ENCODE peak calls at places on chromosomes 3 and 15, in six cellular contexts. X, H, C, U, P and L are unnamed samples. For H3K27me3, the result is how much of the 10 kb centered on the place peaks cover.

GRCh38 chr3:129162729-129163579 is 2.1 kb upstream of the ISY1 start:
- DNase-seq in X (no peak), H (peak), C (no peak), U (peak), P (no peak), L (no peak)

GRCh38 chr15:29773000-29773399 is 49.3 kb downstream of the TJP1 start:
- DNase-seq in X (no peak), H (no peak), C (no peak), U (no peak), P (no peak), L (no peak)

GRCh38 chr3:145188079-145188785 is 972.8 kb downstream of the PLOD2 start:
- DNase-seq in X (no peak), H (no peak), C (no peak), U (no peak), P (no peak), L (no peak)

GRCh38 chr15:58185439-58185838 is 47.3 kb downstream of the AQP9 start:
- DNase-seq in X (no peak), H (peak), C (no peak), U (no peak), P (no peak), L (no peak)

GRCh38 chr3:123449986-123450474 is 1.1 kb upstream of the ADCY5 start:
- DNase-seq in X (no peak), H (no peak), C (no peak), U (no peak), P (peak), L (no peak)

GRCh38 chr3:106135451-106136160 is 266.8 kb upstream of the CBLB start:
- DNase-seq in X (no peak), H (no peak), C (no peak), U (no peak), P (no peak), L (no peak)

GRCh38 chr15:38532728-38533127 is 31.9 kb downstream of the RASGRP1 start:
- DNase-seq in X (no peak), H (no peak), C (no peak), U (peak), P (no peak), L (no peak)

GRCh38 chr3:112097378-112097777 is 11.2 kb downstream of the C3orf52 start:
- DNase-seq in X (no peak), H (no peak), C (peak), U (peak), P (no peak), L (no peak)

GRCh38 chr3:8757551-8758518 is 11.6 kb downstream of the OXTR start:
- DNase-seq in X (peak), H (no peak), C (no peak), U (no peak), P (no peak), L (no peak)

GRCh38 chr15:56342653-56343052 is 22.6 kb upstream of the TEX9 start:
- DNase-seq in X (no peak), H (no peak), C (no peak), U (no peak), P (no peak), L (no peak)

GRCh38 chr3:135667061-135667460 is 298.5 kb upstream of the PPP2R3A start:
- DNase-seq in X (no peak), H (no peak), C (no peak), U (no peak), P (no peak), L (no peak)

GRCh38 chr15:87212041-87212440 is 1044.5 kb downstream of the NTRK3 start:
- DNase-seq in X (no peak), H (no peak), C (no peak), U (no peak), P (no peak), L (no peak)

GRCh38 chr3:97232635-97233034 is 418.2 kb downstream of the EPHA6 start:
- DNase-seq in X (no peak), H (no peak), C (no peak), U (no peak), P (no peak), L (no peak)

GRCh38 chr3:47323431-47324277 is 40.9 kb downstream of the KLHL18 start:
- DNase-seq in X (no peak), H (peak), C (no peak), U (peak), P (no peak), L (no peak)

GRCh38 chr15:37483779-37484178 is 383.4 kb upstream of the MEIS2 start:
- DNase-seq in X (no peak), H (no peak), C (no peak), U (no peak), P (no peak), L (no peak)

GRCh38 chr3:192273611-192274010 is 453.7 kb downstream of the FGF12 start:
- DNase-seq in X (no peak), H (no peak), C (no peak), U (no peak), P (no peak), L (no peak)

GRCh38 chr3:101680466-101680865 is 3.5 kb upstream of the ZBTB11 start:
- DNase-seq in X (no peak), H (no peak), C (no peak), U (no peak), P (no peak), L (no peak)

GRCh38 chr3:61414456-61414855 is 146.9 kb upstream of the PTPRG start:
- DNase-seq in X (no peak), H (peak), C (no peak), U (no peak), P (no peak), L (no peak)

GRCh38 chr15:85625856-85626255 is 168.9 kb downstream of the KLHL25 start:
- DNase-seq in X (no peak), H (peak), C (no peak), U (no peak), P (no peak), L (no peak)

DNA sequence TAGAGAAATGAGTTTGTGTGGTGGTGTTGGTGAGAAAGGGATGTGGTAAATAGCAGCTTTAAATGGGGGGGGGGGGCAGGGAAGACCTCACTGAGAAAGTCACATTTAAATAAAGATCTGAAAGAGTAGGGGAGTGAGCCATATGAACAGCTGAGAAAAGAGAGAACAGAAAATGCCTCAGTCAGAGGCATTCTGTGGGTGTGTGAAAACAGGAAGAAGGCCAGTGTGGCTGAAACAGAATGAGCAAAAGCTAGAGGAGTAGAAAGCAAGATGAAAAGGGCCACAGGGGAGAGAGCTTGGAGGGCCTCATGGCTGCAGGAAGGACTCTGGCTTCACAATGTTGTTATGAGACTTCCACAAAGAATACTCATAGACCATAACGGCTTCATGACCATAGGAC is 783.3 kb downstream of the ZPLD1 start:
- DNase-seq in X (no peak), H (no peak), C (no peak), U (no peak), P (no peak), L (no peak)
- H3K27ac ChIP-seq in X (no peak), H (no peak), C (no peak), U (no peak), P (no peak), L (no peak)

GRCh38 chr15:69824877-69825406 is 272.8 kb downstream of the TLE3 start:
- DNase-seq in X (no peak), H (no peak), C (no peak), U (no peak), P (no peak), L (no peak)

GRCh38 chr15:69827751-69828150 is 270.0 kb downstream of the TLE3 start:
- DNase-seq in X (no peak), H (no peak), C (no peak), U (no peak), P (no peak), L (no peak)

GRCh38 chr15:69828181-69828828 is 269.4 kb downstream of the TLE3 start:
- DNase-seq in X (no peak), H (no peak), C (no peak), U (no peak), P (no peak), L (no peak)

GRCh38 chr15:69825941-69826817 is 271.5 kb downstream of the TLE3 start:
- DNase-seq in X (no peak), H (no peak), C (no peak), U (no peak), P (no peak), L (no peak)

DNA sequence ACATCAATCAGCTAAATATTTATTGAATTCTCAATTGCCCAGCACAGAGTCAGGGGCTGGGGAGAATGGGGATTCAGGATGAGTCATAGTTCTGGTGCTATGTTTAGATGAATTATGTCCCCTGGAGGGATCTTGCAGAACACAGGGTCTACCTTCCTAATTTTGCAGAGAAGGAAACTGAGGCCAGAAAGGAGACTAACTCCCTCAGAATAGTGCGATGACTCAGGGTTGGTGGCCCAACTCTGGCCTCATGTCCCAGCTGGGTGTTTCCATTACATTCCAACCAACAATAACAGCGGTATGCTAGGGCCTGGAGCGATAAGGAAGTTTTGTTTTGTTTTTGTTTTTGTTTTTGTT is 270.9 kb downstream of the TLE3 start:
- DNase-seq in X (no peak), H (no peak), C (no peak), U (no peak), P (no peak), L (no peak)
- H3K4me3 ChIP-seq in X (no peak), H (no peak), C (no peak), U (no peak), P (no peak), L (no peak)

GRCh38 chr3:39222462-39222861 is 30.1 kb upstream of the XIRP1 start:
- DNase-seq in X (no peak), H (no peak), C (no peak), U (no peak), P (no peak), L (no peak)

GRCh38 chr3:39219702-39220101 is 27.3 kb upstream of the XIRP1 start:
- DNase-seq in X (no peak), H (no peak), C (no peak), U (no peak), P (no peak), L (no peak)

GRCh38 chr3:39224288-39224687 is 31.9 kb upstream of the XIRP1 start:
- DNase-seq in X (no peak), H (no peak), C (no peak), U (no peak), P (no peak), L (no peak)

GRCh38 chr3:39220551-39221530 is 28.4 kb upstream of the XIRP1 start:
- DNase-seq in X (no peak), H (peak), C (no peak), U (no peak), P (no peak), L (no peak)

DNA sequence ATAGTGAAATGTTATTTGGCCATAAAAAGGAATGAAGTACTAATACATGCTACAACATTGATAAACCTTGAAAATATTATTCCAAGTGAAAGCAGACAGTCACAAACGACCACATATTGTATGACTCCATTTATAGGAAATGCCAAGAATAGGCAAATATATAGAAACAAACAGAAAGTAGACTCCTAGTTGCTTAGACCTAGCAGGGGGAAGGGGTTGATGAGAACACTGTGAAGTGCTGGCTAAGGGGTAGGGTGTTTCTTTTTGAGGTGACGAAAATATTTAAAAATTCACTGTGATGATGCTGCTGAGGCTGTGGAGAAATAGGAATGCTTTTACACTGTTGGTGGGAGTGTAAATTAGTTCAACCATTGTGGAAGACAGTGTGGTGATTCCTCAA is 30.5 kb upstream of the XIRP1 start:
- DNase-seq in X (no peak), H (no peak), C (no peak), U (no peak), P (no peak), L (no peak)
- H3K27me3 ChIP-seq in X (under half), H (under half), C (under half), U (under half), P (under half), L (under half)

GRCh38 chr3:50338989-50339388 is 1.6 kb downstream of the RASSF1 start:
- DNase-seq in X (no peak), H (no peak), C (no peak), U (peak), P (no peak), L (no peak)
- H3K27ac ChIP-seq in X (peak), H (peak), C (peak), U (peak), P (peak), L (peak)

DNA sequence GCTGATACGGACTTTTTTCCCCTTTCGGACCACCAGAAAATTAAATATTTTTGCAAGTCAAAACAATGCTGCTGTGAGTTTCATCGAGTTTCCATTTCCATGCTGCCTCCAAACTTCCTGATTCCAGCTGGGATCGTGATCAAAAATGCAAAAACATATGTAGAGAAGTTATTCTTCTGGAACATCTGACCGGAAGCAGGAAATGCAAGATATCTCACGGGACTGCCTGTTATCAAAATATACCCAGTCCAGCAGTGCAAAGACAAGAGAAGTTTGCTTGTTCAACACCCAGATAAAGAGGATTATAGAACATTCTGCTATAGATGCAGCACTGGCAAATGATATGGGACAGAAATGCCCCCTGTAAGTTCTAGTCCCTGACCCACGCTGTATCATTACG is 726.7 kb upstream of the NR2F2 start:
- DNase-seq in X (no peak), H (no peak), C (no peak), U (no peak), P (peak), L (no peak)
- H3K4me3 ChIP-seq in X (no peak), H (no peak), C (no peak), U (no peak), P (no peak), L (no peak)